ENCODE peak calls at places on chromosomes 4 and X, in four cellular contexts. O is CD4-positive, alpha-beta memory T cell; Q is heart right ventricle; U is SJCRH30. L is an unnamed sample.

GRCh38 chr4:137370206-137370633 is 162.1 kb downstream of the PCDH18 start:
- DNase-seq in U (no peak), Q (no peak), O (no peak), L (no peak)

GRCh38 chr4:14842964-14843630 is 159.2 kb upstream of the CPEB2 start:
- DNase-seq in Q (no peak), U (no peak), O (no peak), L (no peak)

GRCh38 chr4:83138979-83139378 is 24.4 kb upstream of the PLAC8 start:
- DNase-seq in O (no peak), U (no peak), Q (no peak), L (no peak)

GRCh38 chrX:153925739-153926593 is at the start of gene ARHGAP4:
- DNase-seq in U (no peak), O (peak; percentile 44), Q (no peak), L (no peak)

GRCh38 chr4:139740531-139741041 is 75.0 kb downstream of the MGST2 start:
- DNase-seq in U (peak; percentile 49), Q (peak; percentile 82), O (no peak), L (no peak)

GRCh38 chrX:111182938-111183337 is 86.9 kb downstream of the PAK3 start:
- DNase-seq in Q (no peak), U (no peak), O (no peak), L (no peak)

GRCh38 chrX:68929332-68930150 is 100.7 kb downstream of the EFNB1 start:
- DNase-seq in O (no peak), Q (peak; percentile 46), U (no peak), L (no peak)

GRCh38 chr4:17013382-17014006 is 115.0 kb upstream of the LDB2 start:
- DNase-seq in U (no peak), Q (no peak), O (no peak), L (no peak)

GRCh38 chr4:85740431-85740861 is 265.5 kb downstream of the ARHGAP24 start:
- DNase-seq in O (no peak), Q (no peak), U (peak; percentile 26), L (no peak)

GRCh38 chrX:53526999-53527398 is 92.8 kb upstream of the HSD17B10 start:
- DNase-seq in O (no peak), Q (no peak), U (no peak), L (no peak)

GRCh38 chr4:177264788-177265422 is 44.8 kb upstream of the NEIL3 start:
- DNase-seq in Q (no peak), U (no peak), O (no peak), L (no peak)

GRCh38 chrX:106286053-106286650 is 118.0 kb downstream of the PWWP3B start:
- DNase-seq in U (no peak), Q (no peak), O (no peak), L (no peak)

GRCh38 chrX:67787196-67787595 is 243.4 kb downstream of the AR start:
- DNase-seq in Q (no peak), U (peak; percentile 24), O (no peak), L (no peak)

GRCh38 chr4:90515191-90515590 is 388.0 kb downstream of the CCSER1 start:
- DNase-seq in Q (no peak), O (no peak), U (no peak), L (no peak)

GRCh38 chr4:128353791-128354190 is 66.2 kb upstream of the PGRMC2 start:
- DNase-seq in O (no peak), Q (no peak), U (no peak), L (no peak)
- H3K4me3 ChIP-seq in O (no peak overlapping the region), Q (no peak overlapping the region), U (no peak overlapping the region), L (no peak overlapping the region)

DNA sequence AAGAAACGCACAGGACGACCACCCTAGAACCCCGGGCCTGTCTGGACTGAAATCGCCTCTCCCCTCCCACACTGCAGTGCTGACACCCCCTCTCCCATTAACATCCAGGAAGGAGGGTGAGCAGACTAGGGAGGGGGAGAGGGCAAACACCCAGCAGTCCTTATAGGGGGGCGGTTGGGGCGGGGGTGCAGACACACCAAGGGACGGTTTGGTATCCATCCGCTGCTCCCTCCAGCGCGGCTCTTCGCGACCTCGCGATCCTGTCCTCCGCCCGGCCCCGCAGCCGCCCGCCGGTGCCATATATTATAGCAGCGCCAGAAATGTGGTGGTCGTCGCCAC is 411 bp upstream of the GPRASP1 start:
- DNase-seq in U (no peak), O (no peak), Q (no peak), L (no peak)
- H3K4me3 ChIP-seq in U (no peak overlapping the region), O (peak overlapping the region; percentile 67), Q (peak overlapping the region; percentile 61), L (peak overlapping the region; percentile 46)

DNA sequence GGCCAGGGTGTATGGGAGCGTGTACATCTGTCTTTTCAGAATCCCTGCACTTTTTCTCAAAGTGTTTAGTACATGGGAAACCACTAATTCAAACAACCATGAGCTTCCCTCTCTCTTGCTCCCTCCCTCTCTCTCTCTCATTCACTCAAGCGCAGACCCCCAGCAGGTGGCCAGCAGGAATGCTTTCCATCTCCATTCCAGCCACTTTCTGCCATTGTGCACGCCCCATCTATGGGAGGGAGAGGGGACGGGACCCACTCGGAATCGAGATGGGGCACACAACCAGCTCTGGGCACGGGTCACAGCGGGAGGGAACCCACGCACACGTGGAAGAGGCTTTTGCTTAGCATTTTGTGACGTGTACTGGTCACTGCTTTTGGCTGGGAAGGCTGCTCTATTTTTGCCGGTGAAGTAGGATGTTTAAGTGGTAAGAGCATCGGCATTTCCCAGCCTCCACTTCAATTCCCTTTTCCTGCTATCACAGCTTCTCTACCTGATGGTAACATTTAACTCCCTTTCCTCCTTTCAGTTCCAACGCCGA is 84.3 kb downstream of the IRF2 start:
- DNase-seq in O (no peak), U (no peak), Q (no peak), L (no peak)
- H3K4me3 ChIP-seq in O (no peak overlapping the region), U (no peak overlapping the region), Q (no peak overlapping the region), L (no peak overlapping the region)

GRCh38 chr4:36337665-36338064 is 56.2 kb downstream of the DTHD1 start:
- DNase-seq in Q (no peak), U (no peak), O (no peak), L (no peak)

GRCh38 chr4:36332023-36332781 is 50.8 kb downstream of the DTHD1 start:
- DNase-seq in O (no peak), U (no peak), Q (no peak), L (no peak)

GRCh38 chr4:36328130-36328529 is 46.7 kb downstream of the DTHD1 start:
- DNase-seq in O (no peak), U (no peak), Q (no peak), L (no peak)

GRCh38 chr4:36333303-36333877 is 52.0 kb downstream of the DTHD1 start:
- DNase-seq in U (no peak), Q (no peak), O (no peak), L (no peak)

DNA sequence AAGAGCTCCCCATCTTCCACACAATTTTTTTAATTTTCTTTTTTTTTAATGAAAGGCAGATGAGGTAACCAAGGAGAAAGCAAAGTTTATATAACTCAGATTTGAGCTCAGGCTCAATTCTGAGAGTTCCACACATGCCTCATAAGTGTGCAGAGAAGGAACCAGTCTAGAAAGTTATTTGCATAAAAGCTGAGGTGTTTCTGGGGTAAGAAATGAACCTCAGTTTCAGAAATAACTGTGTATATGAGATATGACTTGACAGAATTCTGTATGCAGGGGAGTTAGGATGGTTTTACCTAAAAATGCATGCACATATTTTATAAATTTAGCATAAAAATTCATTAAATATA is 51.3 kb downstream of the DTHD1 start:
- DNase-seq in Q (no peak), U (no peak), O (no peak), L (no peak)
- H3K4me3 ChIP-seq in Q (no peak overlapping the region), U (no peak overlapping the region), O (no peak overlapping the region), L (no peak overlapping the region)

DNA sequence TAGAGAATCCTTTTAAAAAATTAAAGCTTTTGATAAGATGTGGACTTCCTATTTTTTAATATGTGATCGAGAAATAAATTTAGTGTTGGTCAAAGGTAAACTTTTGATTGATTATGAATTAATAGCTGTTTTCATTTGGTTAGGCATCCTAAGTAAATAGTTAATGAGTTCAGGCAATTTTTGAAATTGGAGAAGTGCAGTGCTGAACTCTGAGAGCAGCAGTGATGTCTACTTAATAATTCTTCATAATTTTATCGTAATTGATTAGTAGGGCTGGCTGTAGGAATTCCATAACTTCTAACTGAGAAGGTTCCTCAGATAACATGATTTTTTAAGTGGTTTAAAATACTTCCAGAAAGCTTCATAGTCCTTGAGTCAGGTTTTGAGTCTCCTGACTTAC is 1.5 kb downstream of the MND1 start:
- DNase-seq in U (no peak), Q (no peak), O (no peak), L (no peak)
- H3K4me3 ChIP-seq in U (peak overlapping the region; percentile 99), Q (peak overlapping the region; percentile 81), O (no peak overlapping the region), L (no peak overlapping the region)

DNA sequence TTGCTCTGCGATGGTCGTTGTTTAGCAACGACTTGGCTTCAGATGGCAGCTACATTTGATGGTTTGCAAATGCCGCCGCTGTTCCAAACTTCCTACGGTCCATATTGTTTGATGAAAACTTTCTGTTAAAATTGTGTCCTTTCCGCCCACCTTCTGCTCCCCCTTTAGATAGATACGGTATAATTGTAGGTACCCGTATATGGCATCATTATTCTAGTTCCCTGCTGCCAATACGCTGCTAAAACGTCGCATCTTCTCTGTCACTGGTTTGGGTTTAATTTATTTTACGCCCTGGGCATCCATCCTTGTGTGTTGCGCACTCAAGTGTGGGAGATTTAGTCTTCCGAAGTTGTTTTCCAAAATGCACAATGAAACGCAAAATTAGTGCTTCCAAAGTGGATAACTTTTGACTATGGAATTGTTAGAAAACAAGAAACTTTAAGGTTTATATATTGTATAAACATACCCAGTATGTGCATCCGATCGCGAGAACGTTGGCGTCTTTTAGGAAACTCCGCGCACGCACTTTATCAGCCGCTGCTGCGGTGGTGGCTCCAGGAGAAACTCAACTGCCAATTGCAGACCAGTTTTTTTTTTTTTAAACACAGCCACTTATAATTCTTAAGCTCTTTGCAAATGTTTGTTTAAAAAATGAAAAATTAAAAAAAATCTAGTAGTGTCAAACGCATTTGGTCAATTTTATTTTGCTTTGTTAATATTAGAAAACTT is 1.7 kb downstream of the ATOH1 start:
- DNase-seq in O (no peak), U (no peak), Q (no peak), L (no peak)
- H3K4me3 ChIP-seq in O (no peak overlapping the region), U (no peak overlapping the region), Q (no peak overlapping the region), L (no peak overlapping the region)

GRCh38 chr4:13654158-13654797 is 26.8 kb upstream of the BOD1L1 start:
- DNase-seq in U (peak; percentile 71), O (peak; percentile 68), Q (peak; percentile 74), L (peak; percentile 86)
- H3K4me3 ChIP-seq in U (peak overlapping the region; percentile 40), O (peak overlapping the region; percentile 76), Q (peak overlapping the region; percentile 56), L (peak overlapping the region; percentile 78)

L was measured in WERI-Rb-1.